ENCODE peak calls at places on chromosomes 16 and 17, in four cellular contexts. One of them, this sample, is unnamed.

GRCh38 chr17:79986441-79987186 is 49.1 kb downstream of the TBC1D16 start:
- DNase-seq in hepatocyte: no peak
- DNase-seq in kidney: peak; percentile 85
- DNase-seq in B cell: no peak
- DNase-seq in this sample: peak; percentile 86

GRCh38 chr17:8991514-8992285 is 26.2 kb upstream of the PIK3R5 start:
- DNase-seq in hepatocyte: peak; percentile 84
- DNase-seq in kidney: no peak
- DNase-seq in B cell: peak; percentile 53
- DNase-seq in this sample: no peak

GRCh38 chr17:82890339-82890730 is 50.5 kb upstream of the ZNF750 start:
- DNase-seq in hepatocyte: no peak
- DNase-seq in kidney: no peak
- DNase-seq in B cell: no peak
- DNase-seq in this sample: no peak

GRCh38 chr17:48558057-48558456 is 13.1 kb upstream of the HOXB2 start:
- DNase-seq in hepatocyte: no peak
- DNase-seq in kidney: no peak
- DNase-seq in B cell: no peak
- DNase-seq in this sample: no peak

GRCh38 chr17:40526668-40527067 is 25.2 kb upstream of the TNS4 start:
- DNase-seq in hepatocyte: no peak
- DNase-seq in kidney: peak; percentile 89
- DNase-seq in B cell: no peak
- DNase-seq in this sample: peak; percentile 52

GRCh38 chr17:40686192-40686591 is 17.4 kb downstream of the KRT24 start:
- DNase-seq in hepatocyte: no peak
- DNase-seq in kidney: no peak
- DNase-seq in B cell: no peak
- DNase-seq in this sample: no peak

GRCh38 chr17:43171761-43172487 is 910 bp downstream of the NBR1 start:
- DNase-seq in hepatocyte: peak; percentile 84
- DNase-seq in kidney: no peak
- DNase-seq in B cell: no peak
- DNase-seq in this sample: no peak

GRCh38 chr16:3509470-3509928 is 8.7 kb downstream of the CLUAP1 start:
- DNase-seq in hepatocyte: no peak
- DNase-seq in kidney: peak; percentile 73
- DNase-seq in B cell: no peak
- DNase-seq in this sample: peak; percentile 65

GRCh38 chr16:50570354-50570753 is 22.2 kb downstream of the NKD1 start:
- DNase-seq in hepatocyte: no peak
- DNase-seq in kidney: no peak
- DNase-seq in B cell: no peak
- DNase-seq in this sample: no peak

GRCh38 chr17:6630390-6630789 is 10.1 kb downstream of the KIAA0753 start:
- DNase-seq in hepatocyte: no peak
- DNase-seq in kidney: no peak
- DNase-seq in B cell: no peak
- DNase-seq in this sample: no peak

GRCh38 chr16:396605-397004 is 394 bp upstream of the NME4 start:
- DNase-seq in hepatocyte: peak; percentile 80
- DNase-seq in kidney: peak; percentile 80
- DNase-seq in B cell: no peak
- DNase-seq in this sample: peak; percentile 72

GRCh38 chr17:77916284-77916683 is 42.2 kb upstream of the TNRC6C start:
- DNase-seq in hepatocyte: no peak
- DNase-seq in kidney: no peak
- DNase-seq in B cell: no peak
- DNase-seq in this sample: no peak

GRCh38 chr17:65191805-65192740 is 54.9 kb downstream of the RGS9 start:
- DNase-seq in hepatocyte: no peak
- DNase-seq in kidney: no peak
- DNase-seq in B cell: no peak
- DNase-seq in this sample: no peak

GRCh38 chr17:50841949-50842354 is 6.6 kb downstream of the WFIKKN2 start:
- DNase-seq in hepatocyte: peak; percentile 84
- DNase-seq in kidney: no peak
- DNase-seq in B cell: no peak
- DNase-seq in this sample: peak; percentile 62

GRCh38 chr17:50562266-50563094 is 2.0 kb downstream of the CACNA1G start:
- DNase-seq in hepatocyte: no peak
- DNase-seq in kidney: no peak
- DNase-seq in B cell: no peak
- DNase-seq in this sample: no peak

GRCh38 chr17:83067718-83068261 is 11.6 kb upstream of the METRNL start:
- DNase-seq in hepatocyte: no peak
- DNase-seq in kidney: peak; percentile 41
- DNase-seq in B cell: no peak
- DNase-seq in this sample: no peak

GRCh38 chr16:81928975-81929374 is 82.3 kb downstream of the SDR42E1 start:
- DNase-seq in hepatocyte: no peak
- DNase-seq in kidney: no peak
- DNase-seq in B cell: no peak
- DNase-seq in this sample: no peak

GRCh38 chr17:79547586-79547985 is 63.3 kb downstream of the RBFOX3 start:
- DNase-seq in hepatocyte: no peak
- DNase-seq in kidney: peak; percentile 49
- DNase-seq in B cell: no peak
- DNase-seq in this sample: peak; percentile 51

GRCh38 chr17:70034158-70034557 is 40.9 kb upstream of the KCNJ16 start:
- DNase-seq in hepatocyte: no peak
- DNase-seq in kidney: no peak
- DNase-seq in B cell: no peak
- DNase-seq in this sample: no peak

GRCh38 chr17:45070809-45071208 is 9.7 kb downstream of the NMT1 start:
- DNase-seq in hepatocyte: no peak
- DNase-seq in kidney: no peak
- DNase-seq in B cell: no peak
- DNase-seq in this sample: no peak

GRCh38 chr17:15463363-15463762 is 4.1 kb downstream of the CDRT4 start:
- DNase-seq in hepatocyte: peak; percentile 44
- DNase-seq in kidney: no peak
- DNase-seq in B cell: no peak
- DNase-seq in this sample: no peak

GRCh38 chr16:24689128-24689527 is 40.3 kb upstream of the TNRC6A start:
- DNase-seq in hepatocyte: peak; percentile 58
- DNase-seq in kidney: no peak
- DNase-seq in B cell: no peak
- DNase-seq in this sample: no peak

GRCh38 chr17:34740936-34741515 is 161.6 kb downstream of the TMEM132E start:
- DNase-seq in hepatocyte: no peak
- DNase-seq in kidney: no peak
- DNase-seq in B cell: peak; percentile 36
- DNase-seq in this sample: no peak

GRCh38 chr17:82060001-82060380 is 5.6 kb downstream of the DUS1L start:
- DNase-seq in hepatocyte: no peak
- DNase-seq in kidney: peak; percentile 62
- DNase-seq in B cell: no peak
- DNase-seq in this sample: peak; percentile 82

GRCh38 chr17:80850817-80851216 is 140.8 kb upstream of the CHMP6 start:
- DNase-seq in hepatocyte: no peak
- DNase-seq in kidney: no peak
- DNase-seq in B cell: no peak
- DNase-seq in this sample: peak; percentile 24

GRCh38 chr17:79218175-79218824 is 143.7 kb downstream of the ENGASE start:
- DNase-seq in hepatocyte: no peak
- DNase-seq in kidney: no peak
- DNase-seq in B cell: no peak
- DNase-seq in this sample: no peak

GRCh38 chr16:89407925-89408300 is 82.4 kb downstream of the ANKRD11 start:
- DNase-seq in hepatocyte: peak; percentile 46
- DNase-seq in kidney: peak; percentile 74
- DNase-seq in B cell: no peak
- DNase-seq in this sample: no peak

GRCh38 chr16:56262148-56262878 is 71.0 kb downstream of the GNAO1 start:
- DNase-seq in hepatocyte: peak; percentile 72
- DNase-seq in kidney: no peak
- DNase-seq in B cell: peak; percentile 25
- DNase-seq in this sample: no peak
- TF ChIP-seq CTCF in hepatocyte: no peak
- TF ChIP-seq CTCF in kidney: no peak
- TF ChIP-seq CTCF in B cell: no peak
- TF ChIP-seq CTCF in this sample: no peak

GRCh38 chr16:27368358-27368722 is 33.6 kb upstream of the IL21R start:
- DNase-seq in hepatocyte: no peak
- DNase-seq in kidney: no peak
- DNase-seq in B cell: no peak
- DNase-seq in this sample: peak; percentile 13
- TF ChIP-seq CTCF in hepatocyte: no peak
- TF ChIP-seq CTCF in kidney: no peak
- TF ChIP-seq CTCF in B cell: peak; percentile 63
- TF ChIP-seq CTCF in this sample: peak; percentile 70

DNA sequence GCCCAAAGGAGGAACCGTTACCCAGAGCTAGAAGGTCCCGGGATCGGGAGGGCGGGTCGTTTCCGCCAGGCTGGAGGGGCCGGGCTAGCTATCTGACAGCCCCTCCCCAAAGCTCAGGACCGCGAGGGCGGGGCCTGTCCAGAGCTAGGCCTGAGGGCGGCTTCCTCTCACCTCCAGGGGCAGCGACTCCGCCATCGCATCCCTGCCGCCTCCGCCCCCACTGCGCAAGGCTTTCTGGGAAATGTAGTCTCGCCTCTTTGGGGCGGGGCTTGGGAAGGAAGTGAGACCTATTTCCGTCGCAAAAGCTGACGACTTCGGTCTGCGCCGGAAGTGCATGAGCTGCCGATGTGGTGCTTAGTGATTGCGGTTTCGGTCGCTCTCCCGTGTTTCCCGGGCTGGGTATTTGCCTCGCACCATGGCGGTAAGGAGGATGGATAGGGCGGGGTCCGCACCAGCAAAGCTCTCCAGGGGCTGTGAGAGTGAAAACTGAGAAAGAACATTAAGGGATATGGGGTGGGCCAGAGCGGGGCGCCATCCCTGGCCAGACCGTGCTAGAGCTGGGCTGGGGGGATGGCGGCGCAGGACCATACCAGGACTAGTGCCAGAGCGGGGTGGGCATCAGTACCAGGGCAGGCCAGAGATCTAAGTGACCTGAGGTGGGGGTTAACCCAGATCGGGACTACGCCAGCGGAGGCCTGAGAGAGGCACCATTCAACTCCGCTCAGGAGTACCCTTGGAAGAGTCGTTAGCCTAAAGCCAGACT is at the start of gene TMEM208:
- DNase-seq in hepatocyte: peak; percentile 98
- DNase-seq in kidney: peak; percentile 99
- DNase-seq in B cell: peak; percentile 99
- DNase-seq in this sample: peak; percentile 99
- TF ChIP-seq CTCF in hepatocyte: peak; percentile 29
- TF ChIP-seq CTCF in kidney: peak; percentile 13
- TF ChIP-seq CTCF in B cell: peak; percentile 13
- TF ChIP-seq CTCF in this sample: peak; percentile 48

GRCh38 chr17:2192367-2193028 is 111.1 kb downstream of the SMG6 start:
- DNase-seq in hepatocyte: no peak
- DNase-seq in kidney: no peak
- DNase-seq in B cell: no peak
- DNase-seq in this sample: no peak
- TF ChIP-seq CTCF in hepatocyte: no peak
- TF ChIP-seq CTCF in kidney: no peak
- TF ChIP-seq CTCF in B cell: no peak
- TF ChIP-seq CTCF in this sample: no peak

This sample was measured in chondrocyte.